ENCODE peak calls at places on chromosomes 4 and X, in four cellular contexts. One of them, this sample, is unnamed.

GRCh38 chr4:22515888-22516541 is at the start of gene ADGRA3:
- DNase-seq in breast epithelium: peak
- DNase-seq in bronchial epithelial cell: no peak
- DNase-seq in HCT116: no peak
- DNase-seq in this sample: peak

GRCh38 chrX:21847342-21847741 is 7.9 kb downstream of the MBTPS2 start:
- DNase-seq in breast epithelium: no peak
- DNase-seq in bronchial epithelial cell: no peak
- DNase-seq in HCT116: no peak
- DNase-seq in this sample: no peak

GRCh38 chr4:139018971-139019758 is 3.6 kb downstream of the NOCT start:
- DNase-seq in breast epithelium: no peak
- DNase-seq in bronchial epithelial cell: no peak
- DNase-seq in HCT116: no peak
- DNase-seq in this sample: peak

GRCh38 chrX:308821-309520 is 9.6 kb downstream of the GTPBP6 start:
- DNase-seq in breast epithelium: no peak
- DNase-seq in bronchial epithelial cell: no peak
- DNase-seq in HCT116: no peak
- DNase-seq in this sample: no peak

GRCh38 chr4:59630235-59630634 is 1569.9 kb upstream of the ADGRL3 start:
- DNase-seq in breast epithelium: no peak
- DNase-seq in bronchial epithelial cell: no peak
- DNase-seq in HCT116: no peak
- DNase-seq in this sample: no peak

GRCh38 chr4:118154643-118155042 is 120.4 kb downstream of the NDST3 start:
- DNase-seq in breast epithelium: no peak
- DNase-seq in bronchial epithelial cell: no peak
- DNase-seq in HCT116: no peak
- DNase-seq in this sample: no peak

GRCh38 chr4:65399131-65399530 is 271.2 kb downstream of the EPHA5 start:
- DNase-seq in breast epithelium: no peak
- DNase-seq in bronchial epithelial cell: no peak
- DNase-seq in HCT116: no peak
- DNase-seq in this sample: no peak

GRCh38 chrX:75067931-75068330 is 88.2 kb downstream of the ABCB7 start:
- DNase-seq in breast epithelium: no peak
- DNase-seq in bronchial epithelial cell: peak
- DNase-seq in HCT116: no peak
- DNase-seq in this sample: no peak

GRCh38 chr4:152709675-152710438 is 30.1 kb upstream of the TMEM154 start:
- DNase-seq in breast epithelium: no peak
- DNase-seq in bronchial epithelial cell: peak
- DNase-seq in HCT116: no peak
- DNase-seq in this sample: peak

GRCh38 chr4:99462875-99463464 is 27.8 kb upstream of the ADH7 start:
- DNase-seq in breast epithelium: peak
- DNase-seq in bronchial epithelial cell: peak
- DNase-seq in HCT116: peak
- DNase-seq in this sample: peak

GRCh38 chr4:38800956-38801450 is 3.6 kb downstream of the TLR1 start:
- DNase-seq in breast epithelium: no peak
- DNase-seq in bronchial epithelial cell: peak
- DNase-seq in HCT116: no peak
- DNase-seq in this sample: no peak

GRCh38 chrX:51047950-51048349 is 137.4 kb downstream of the BMP15 start:
- DNase-seq in breast epithelium: no peak
- DNase-seq in bronchial epithelial cell: no peak
- DNase-seq in HCT116: no peak
- DNase-seq in this sample: no peak

GRCh38 chrX:39605183-39605582 is 492.6 kb downstream of the BCOR start:
- DNase-seq in breast epithelium: no peak
- DNase-seq in bronchial epithelial cell: no peak
- DNase-seq in HCT116: no peak
- DNase-seq in this sample: no peak

GRCh38 chr4:32768664-32769389 is 2048.7 kb downstream of the PCDH7 start:
- DNase-seq in breast epithelium: no peak
- DNase-seq in bronchial epithelial cell: no peak
- DNase-seq in HCT116: no peak
- DNase-seq in this sample: no peak

GRCh38 chr4:24032371-24032989 is 142.6 kb upstream of the PPARGC1A start:
- DNase-seq in breast epithelium: no peak
- DNase-seq in bronchial epithelial cell: peak
- DNase-seq in HCT116: no peak
- DNase-seq in this sample: no peak

GRCh38 chr4:176753049-176753448 is 39.7 kb downstream of the VEGFC start:
- DNase-seq in breast epithelium: no peak
- DNase-seq in bronchial epithelial cell: peak
- DNase-seq in HCT116: no peak
- DNase-seq in this sample: peak

GRCh38 chrX:12390301-12390700 is 252.0 kb downstream of the FRMPD4 start:
- DNase-seq in breast epithelium: no peak
- DNase-seq in bronchial epithelial cell: no peak
- DNase-seq in HCT116: no peak
- DNase-seq in this sample: peak

GRCh38 chr4:3483471-3483921 is 20.4 kb downstream of the DOK7 start:
- DNase-seq in breast epithelium: peak
- DNase-seq in bronchial epithelial cell: no peak
- DNase-seq in HCT116: no peak
- DNase-seq in this sample: peak

GRCh38 chr4:112801341-112801740 is 164.4 kb downstream of the LARP7 start:
- DNase-seq in breast epithelium: no peak
- DNase-seq in bronchial epithelial cell: no peak
- DNase-seq in HCT116: no peak
- DNase-seq in this sample: no peak

GRCh38 chrX:45711231-45711630 is 510.6 kb upstream of the DIPK2B start:
- DNase-seq in breast epithelium: no peak
- DNase-seq in bronchial epithelial cell: peak
- DNase-seq in HCT116: no peak
- DNase-seq in this sample: no peak

GRCh38 chr4:185902654-185903053 is 90.7 kb upstream of the SORBS2 start:
- DNase-seq in breast epithelium: no peak
- DNase-seq in bronchial epithelial cell: peak
- DNase-seq in HCT116: no peak
- DNase-seq in this sample: peak

GRCh38 chr4:152880263-152880662 is 55.9 kb upstream of the FHDC1 start:
- DNase-seq in breast epithelium: no peak
- DNase-seq in bronchial epithelial cell: no peak
- DNase-seq in HCT116: no peak
- DNase-seq in this sample: no peak

GRCh38 chr4:95510145-95510544 is 38.6 kb downstream of the UNC5C start:
- DNase-seq in breast epithelium: no peak
- DNase-seq in bronchial epithelial cell: peak
- DNase-seq in HCT116: no peak
- DNase-seq in this sample: peak

GRCh38 chr4:37567781-37568180 is 118.4 kb downstream of the RELL1 start:
- DNase-seq in breast epithelium: no peak
- DNase-seq in bronchial epithelial cell: peak
- DNase-seq in HCT116: no peak
- DNase-seq in this sample: peak

GRCh38 chr4:101288365-101289145 is 58.8 kb downstream of the PPP3CA start:
- DNase-seq in breast epithelium: no peak
- DNase-seq in bronchial epithelial cell: no peak
- DNase-seq in HCT116: no peak
- DNase-seq in this sample: no peak

GRCh38 chr4:168325591-168325990 is 7.0 kb upstream of the DDX60 start:
- DNase-seq in breast epithelium: no peak
- DNase-seq in bronchial epithelial cell: no peak
- DNase-seq in HCT116: no peak
- DNase-seq in this sample: no peak

GRCh38 chr4:24477919-24478318 is 106.4 kb downstream of the DHX15 start:
- DNase-seq in breast epithelium: no peak
- DNase-seq in bronchial epithelial cell: no peak
- DNase-seq in HCT116: no peak
- DNase-seq in this sample: peak

GRCh38 chrX:38041237-38041636 is 34.9 kb downstream of the SYTL5 start:
- DNase-seq in breast epithelium: no peak
- DNase-seq in bronchial epithelial cell: no peak
- DNase-seq in HCT116: no peak
- DNase-seq in this sample: no peak

GRCh38 chrX:103211012-103211715 is 3.7 kb upstream of the BEX4 start:
- DNase-seq in breast epithelium: no peak
- DNase-seq in bronchial epithelial cell: peak
- DNase-seq in HCT116: peak
- DNase-seq in this sample: peak

GRCh38 chr4:43567644-43568043 is 675.1 kb downstream of the GRXCR1 start:
- DNase-seq in breast epithelium: no peak
- DNase-seq in bronchial epithelial cell: no peak
- DNase-seq in HCT116: no peak
- DNase-seq in this sample: no peak

GRCh38 chr4:39502034-39502658 is 25.1 kb downstream of the UGDH start:
- DNase-seq in breast epithelium: no peak
- DNase-seq in bronchial epithelial cell: peak
- DNase-seq in HCT116: no peak
- DNase-seq in this sample: peak

GRCh38 chr4:138310498-138310897 is 68.3 kb upstream of the SLC7A11 start:
- DNase-seq in breast epithelium: no peak
- DNase-seq in bronchial epithelial cell: peak
- DNase-seq in HCT116: no peak
- DNase-seq in this sample: peak

GRCh38 chrX:119790977-119791436 is 423 bp downstream of the RPL39 start:
- DNase-seq in breast epithelium: peak
- DNase-seq in bronchial epithelial cell: peak
- DNase-seq in HCT116: no peak
- DNase-seq in this sample: peak

GRCh38 chrX:21524008-21524407 is 134.1 kb downstream of the KLHL34 start:
- DNase-seq in breast epithelium: no peak
- DNase-seq in bronchial epithelial cell: no peak
- DNase-seq in HCT116: no peak
- DNase-seq in this sample: no peak

GRCh38 chr4:147378780-147379179 is 102.1 kb upstream of the EDNRA start:
- DNase-seq in breast epithelium: no peak
- DNase-seq in bronchial epithelial cell: peak
- DNase-seq in HCT116: peak
- DNase-seq in this sample: no peak

DNA sequence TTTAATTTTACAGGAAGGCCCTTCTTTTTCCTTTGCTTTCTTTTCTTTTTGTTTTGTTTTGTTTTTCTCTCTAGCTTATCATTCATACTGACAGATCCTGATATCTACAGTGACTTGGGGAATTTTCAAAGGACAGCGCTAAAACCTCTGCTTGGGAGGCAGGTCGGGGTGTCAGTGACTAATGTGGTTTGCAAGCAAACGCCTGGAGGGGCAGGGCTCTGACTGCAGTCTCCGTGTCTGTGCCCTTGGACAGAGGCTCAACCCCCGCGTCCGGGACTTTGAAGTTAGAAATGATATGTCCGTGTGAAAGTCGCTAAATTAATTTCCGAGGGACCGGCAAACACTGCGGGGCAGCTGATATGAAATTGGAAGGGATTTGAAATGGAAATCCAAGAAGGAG is 312.5 kb downstream of the DHRSX start:
- DNase-seq in breast epithelium: no peak
- DNase-seq in bronchial epithelial cell: no peak
- DNase-seq in HCT116: peak
- DNase-seq in this sample: no peak
- H3K4me3 ChIP-seq in breast epithelium: no peak
- H3K4me3 ChIP-seq in bronchial epithelial cell: no peak
- H3K4me3 ChIP-seq in HCT116: peak
- H3K4me3 ChIP-seq in this sample: no peak

GRCh38 chrX:150212672-150213480 is 150.2 kb upstream of the MAMLD1 start:
- DNase-seq in breast epithelium: peak
- DNase-seq in bronchial epithelial cell: peak
- DNase-seq in HCT116: no peak
- DNase-seq in this sample: peak
- TF ChIP-seq CTCF in breast epithelium: no peak
- TF ChIP-seq CTCF in bronchial epithelial cell: no peak
- TF ChIP-seq CTCF in HCT116: no peak
- TF ChIP-seq CTCF in this sample: no peak

GRCh38 chrX:153924149-153924861 is 1.8 kb downstream of the ARHGAP4 start:
- DNase-seq in breast epithelium: no peak
- DNase-seq in bronchial epithelial cell: no peak
- DNase-seq in HCT116: no peak
- DNase-seq in this sample: peak
- H3K4me3 ChIP-seq in breast epithelium: no peak
- H3K4me3 ChIP-seq in bronchial epithelial cell: no peak
- H3K4me3 ChIP-seq in HCT116: no peak
- H3K4me3 ChIP-seq in this sample: no peak

DNA sequence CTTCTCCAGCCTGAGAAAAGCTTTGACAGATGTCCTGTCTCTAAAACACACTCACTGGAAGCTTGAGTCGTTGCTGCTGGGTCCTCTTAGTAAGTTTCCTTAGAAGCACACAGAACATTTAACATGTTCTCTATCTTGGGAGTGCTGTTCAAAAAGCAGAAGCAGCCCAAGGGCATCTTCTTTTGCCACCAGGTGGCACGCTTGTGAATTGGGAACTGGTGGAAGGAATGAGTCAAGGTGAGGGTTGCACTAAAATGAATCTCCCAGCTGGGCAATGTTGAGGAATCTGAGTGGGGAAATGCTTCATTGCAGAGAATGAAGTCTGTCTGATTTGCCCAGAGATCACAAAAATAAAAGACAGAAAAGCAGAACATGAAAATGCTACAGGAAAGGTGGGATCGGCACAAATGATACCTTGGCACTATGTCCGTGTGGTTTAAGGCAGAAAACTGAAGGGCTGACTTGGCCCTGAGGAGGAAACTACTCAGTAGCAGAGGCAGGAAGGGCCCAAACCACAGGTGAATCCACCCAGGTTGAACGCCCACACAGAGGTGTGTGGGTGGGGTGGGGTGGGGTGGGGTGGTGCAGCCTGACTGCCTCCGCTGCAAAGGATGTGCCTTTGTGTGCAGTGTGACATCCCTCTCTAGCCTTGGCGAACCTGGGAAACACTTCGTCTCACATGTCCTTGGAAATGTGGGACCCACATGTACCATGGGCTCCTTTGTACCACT is 26.0 kb downstream of the KIT start:
- DNase-seq in breast epithelium: no peak
- DNase-seq in bronchial epithelial cell: peak
- DNase-seq in HCT116: peak
- DNase-seq in this sample: peak
- TF ChIP-seq CTCF in breast epithelium: no peak
- TF ChIP-seq CTCF in bronchial epithelial cell: peak
- TF ChIP-seq CTCF in HCT116: peak
- TF ChIP-seq CTCF in this sample: peak

This sample was measured in fibroblast of the aortic adventitia.